ENCODE peak calls at places on chromosome 20, in seven cellular contexts. One of them, this sample, is unnamed. For H3K4me1, the result is how much of the 10 kb centered on the place peaks cover.

GRCh38 chr20:24493661-24494459 is 24.4 kb downstream of the SYNDIG1 start:
- DNase-seq in aorta: peak
- DNase-seq in psoas muscle: no peak
- DNase-seq in CD8-positive, alpha-beta T cell: no peak
- DNase-seq in body of pancreas: no peak
- DNase-seq in endothelial cell of umbilical vein: no peak
- DNase-seq in spleen: peak
- DNase-seq in this sample: no peak

GRCh38 chr20:25247666-25248500 is at the start of gene PYGB:
- DNase-seq in body of pancreas: peak
- DNase-seq in psoas muscle: peak
- DNase-seq in CD8-positive, alpha-beta T cell: peak
- DNase-seq in spleen: peak
- DNase-seq in aorta: peak
- DNase-seq in endothelial cell of umbilical vein: peak
- DNase-seq in this sample: peak

GRCh38 chr20:45173531-45173930 is 1.2 kb upstream of the PI3 start:
- DNase-seq in body of pancreas: no peak
- DNase-seq in aorta: no peak
- DNase-seq in endothelial cell of umbilical vein: no peak
- DNase-seq in CD8-positive, alpha-beta T cell: no peak
- DNase-seq in spleen: no peak
- DNase-seq in psoas muscle: no peak
- DNase-seq in this sample: no peak

GRCh38 chr20:25294459-25295385 is 46.8 kb downstream of the PYGB start:
- DNase-seq in endothelial cell of umbilical vein: peak
- DNase-seq in psoas muscle: peak
- DNase-seq in CD8-positive, alpha-beta T cell: peak
- DNase-seq in body of pancreas: no peak
- DNase-seq in aorta: no peak
- DNase-seq in spleen: peak
- DNase-seq in this sample: peak

GRCh38 chr20:46243707-46244628 is 64.3 kb downstream of the CDH22 start:
- DNase-seq in aorta: no peak
- DNase-seq in CD8-positive, alpha-beta T cell: no peak
- DNase-seq in spleen: no peak
- DNase-seq in body of pancreas: no peak
- DNase-seq in endothelial cell of umbilical vein: no peak
- DNase-seq in psoas muscle: no peak
- DNase-seq in this sample: no peak

GRCh38 chr20:48382304-48382703 is 445.5 kb downstream of the PREX1 start:
- DNase-seq in aorta: no peak
- DNase-seq in CD8-positive, alpha-beta T cell: no peak
- DNase-seq in body of pancreas: no peak
- DNase-seq in spleen: no peak
- DNase-seq in endothelial cell of umbilical vein: no peak
- DNase-seq in psoas muscle: no peak
- DNase-seq in this sample: no peak

GRCh38 chr20:37921341-37921929 is 18.5 kb downstream of the VSTM2L start:
- DNase-seq in CD8-positive, alpha-beta T cell: no peak
- DNase-seq in endothelial cell of umbilical vein: no peak
- DNase-seq in body of pancreas: no peak
- DNase-seq in aorta: no peak
- DNase-seq in psoas muscle: no peak
- DNase-seq in spleen: no peak
- DNase-seq in this sample: no peak

GRCh38 chr20:33242319-33243100 is 6.7 kb downstream of the BPIFA1 start:
- DNase-seq in spleen: no peak
- DNase-seq in body of pancreas: no peak
- DNase-seq in CD8-positive, alpha-beta T cell: no peak
- DNase-seq in psoas muscle: no peak
- DNase-seq in endothelial cell of umbilical vein: no peak
- DNase-seq in aorta: no peak
- DNase-seq in this sample: no peak

GRCh38 chr20:16412896-16413295 is 160.4 kb downstream of the KIF16B start:
- DNase-seq in psoas muscle: no peak
- DNase-seq in endothelial cell of umbilical vein: no peak
- DNase-seq in body of pancreas: no peak
- DNase-seq in spleen: no peak
- DNase-seq in aorta: no peak
- DNase-seq in CD8-positive, alpha-beta T cell: no peak
- DNase-seq in this sample: no peak

GRCh38 chr20:57047281-57048026 is 219.0 kb downstream of the BMP7 start:
- DNase-seq in aorta: no peak
- DNase-seq in body of pancreas: no peak
- DNase-seq in spleen: no peak
- DNase-seq in endothelial cell of umbilical vein: no peak
- DNase-seq in CD8-positive, alpha-beta T cell: no peak
- DNase-seq in psoas muscle: no peak
- DNase-seq in this sample: no peak

GRCh38 chr20:44070139-44070900 is 116.7 kb downstream of the JPH2 start:
- DNase-seq in endothelial cell of umbilical vein: no peak
- DNase-seq in aorta: no peak
- DNase-seq in CD8-positive, alpha-beta T cell: peak
- DNase-seq in spleen: no peak
- DNase-seq in body of pancreas: no peak
- DNase-seq in psoas muscle: no peak
- DNase-seq in this sample: peak
- H3K27ac ChIP-seq in endothelial cell of umbilical vein: no peak
- H3K27ac ChIP-seq in aorta: no peak
- H3K27ac ChIP-seq in CD8-positive, alpha-beta T cell: peak
- H3K27ac ChIP-seq in spleen: peak
- H3K27ac ChIP-seq in body of pancreas: no peak
- H3K27ac ChIP-seq in psoas muscle: no peak
- H3K27ac ChIP-seq in this sample: peak

GRCh38 chr20:64062596-64063388 is at the start of gene TCEA2:
- DNase-seq in body of pancreas: peak
- DNase-seq in CD8-positive, alpha-beta T cell: peak
- DNase-seq in endothelial cell of umbilical vein: peak
- DNase-seq in psoas muscle: peak
- DNase-seq in spleen: peak
- DNase-seq in aorta: peak
- DNase-seq in this sample: peak

GRCh38 chr20:64065062-64065972 is 2.3 kb downstream of the TCEA2 start:
- DNase-seq in aorta: no peak
- DNase-seq in CD8-positive, alpha-beta T cell: no peak
- DNase-seq in spleen: no peak
- DNase-seq in body of pancreas: no peak
- DNase-seq in psoas muscle: no peak
- DNase-seq in endothelial cell of umbilical vein: no peak
- DNase-seq in this sample: no peak

GRCh38 chr20:64063389-64064144 is 569 bp downstream of the TCEA2 start:
- DNase-seq in psoas muscle: peak
- DNase-seq in spleen: no peak
- DNase-seq in body of pancreas: no peak
- DNase-seq in aorta: no peak
- DNase-seq in endothelial cell of umbilical vein: no peak
- DNase-seq in CD8-positive, alpha-beta T cell: no peak
- DNase-seq in this sample: no peak

GRCh38 chr20:64064145-64064698 is 1.2 kb downstream of the TCEA2 start:
- DNase-seq in CD8-positive, alpha-beta T cell: no peak
- DNase-seq in psoas muscle: no peak
- DNase-seq in aorta: peak
- DNase-seq in body of pancreas: peak
- DNase-seq in endothelial cell of umbilical vein: no peak
- DNase-seq in spleen: no peak
- DNase-seq in this sample: no peak

DNA sequence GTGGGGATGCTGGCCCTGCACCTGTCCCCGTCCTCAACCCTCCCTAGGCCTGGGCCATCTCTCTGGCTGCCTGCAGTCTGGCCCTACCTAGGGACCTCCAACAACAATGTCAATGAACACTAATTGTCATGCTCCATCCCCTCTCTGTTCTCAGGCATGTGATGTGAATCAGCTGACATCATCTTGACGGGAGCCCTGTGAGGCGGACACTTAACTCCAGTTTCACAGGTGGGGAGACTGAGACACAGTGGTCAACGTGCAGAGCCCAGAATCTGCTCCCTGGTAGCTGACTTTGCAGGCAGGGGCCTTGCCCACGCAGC is 762 bp upstream of the TCEA2 start:
- DNase-seq in spleen: no peak
- DNase-seq in aorta: no peak
- DNase-seq in endothelial cell of umbilical vein: no peak
- DNase-seq in CD8-positive, alpha-beta T cell: no peak
- DNase-seq in psoas muscle: no peak
- DNase-seq in body of pancreas: no peak
- DNase-seq in this sample: no peak
- H3K4me3 ChIP-seq in spleen: peak
- H3K4me3 ChIP-seq in aorta: no peak
- H3K4me3 ChIP-seq in endothelial cell of umbilical vein: peak
- H3K4me3 ChIP-seq in CD8-positive, alpha-beta T cell: peak
- H3K4me3 ChIP-seq in psoas muscle: peak
- H3K4me3 ChIP-seq in body of pancreas: peak
- H3K4me3 ChIP-seq in this sample: peak

DNA sequence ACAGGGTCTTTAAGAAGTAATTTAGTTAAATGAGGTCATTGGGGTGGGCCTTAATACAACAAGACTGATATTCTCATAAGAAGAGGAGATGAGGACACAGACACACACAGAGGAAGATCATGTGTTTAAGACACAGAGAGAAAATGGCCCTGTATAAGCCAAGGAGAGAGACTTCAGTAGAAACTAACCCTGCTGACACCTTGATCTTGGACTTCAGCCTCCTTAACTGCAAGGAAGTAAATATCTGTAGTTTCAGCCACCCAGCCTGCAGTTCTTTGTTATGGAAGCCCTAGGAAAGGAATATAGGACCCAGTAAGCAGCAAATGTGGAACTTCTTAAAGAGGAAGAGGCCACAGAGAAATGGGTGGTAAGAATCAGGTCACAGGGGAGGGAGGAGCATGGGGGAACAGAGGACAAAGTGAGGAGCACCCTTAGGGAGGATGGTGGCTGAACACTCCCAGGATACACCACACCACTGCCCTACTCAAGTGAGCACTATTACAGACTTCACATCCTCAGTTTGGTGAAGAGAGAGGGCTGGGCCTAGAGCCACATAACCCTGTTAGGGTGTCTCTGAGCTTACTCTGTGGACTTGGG is 757 bp downstream of the SIRPB1 start:
- DNase-seq in endothelial cell of umbilical vein: no peak
- DNase-seq in aorta: no peak
- DNase-seq in body of pancreas: no peak
- DNase-seq in psoas muscle: no peak
- DNase-seq in CD8-positive, alpha-beta T cell: no peak
- DNase-seq in spleen: no peak
- DNase-seq in this sample: no peak
- H3K4me1 ChIP-seq in endothelial cell of umbilical vein: under half
- H3K4me1 ChIP-seq in aorta: under half
- H3K4me1 ChIP-seq in body of pancreas: under half
- H3K4me1 ChIP-seq in psoas muscle: under half
- H3K4me1 ChIP-seq in CD8-positive, alpha-beta T cell: under half
- H3K4me1 ChIP-seq in spleen: under half
- H3K4me1 ChIP-seq in this sample: under half

GRCh38 chr20:51136326-51136725 is 113.4 kb upstream of the KCNG1 start:
- DNase-seq in spleen: no peak
- DNase-seq in psoas muscle: no peak
- DNase-seq in endothelial cell of umbilical vein: peak
- DNase-seq in CD8-positive, alpha-beta T cell: no peak
- DNase-seq in body of pancreas: no peak
- DNase-seq in aorta: no peak
- DNase-seq in this sample: no peak
- H3K27ac ChIP-seq in spleen: no peak
- H3K27ac ChIP-seq in psoas muscle: no peak
- H3K27ac ChIP-seq in endothelial cell of umbilical vein: no peak
- H3K27ac ChIP-seq in CD8-positive, alpha-beta T cell: no peak
- H3K27ac ChIP-seq in body of pancreas: no peak
- H3K27ac ChIP-seq in aorta: no peak
- H3K27ac ChIP-seq in this sample: no peak

GRCh38 chr20:3753098-3753497 is 14.5 kb downstream of the ADISSP start:
- DNase-seq in aorta: no peak
- DNase-seq in psoas muscle: no peak
- DNase-seq in CD8-positive, alpha-beta T cell: peak
- DNase-seq in body of pancreas: peak
- DNase-seq in spleen: no peak
- DNase-seq in endothelial cell of umbilical vein: peak
- DNase-seq in this sample: peak

GRCh38 chr20:3751284-3751663 is 16.3 kb downstream of the ADISSP start:
- DNase-seq in psoas muscle: no peak
- DNase-seq in aorta: no peak
- DNase-seq in CD8-positive, alpha-beta T cell: no peak
- DNase-seq in body of pancreas: no peak
- DNase-seq in endothelial cell of umbilical vein: no peak
- DNase-seq in spleen: no peak
- DNase-seq in this sample: no peak

GRCh38 chr20:3751664-3752385 is 15.7 kb downstream of the ADISSP start:
- DNase-seq in aorta: peak
- DNase-seq in CD8-positive, alpha-beta T cell: no peak
- DNase-seq in endothelial cell of umbilical vein: no peak
- DNase-seq in body of pancreas: peak
- DNase-seq in psoas muscle: peak
- DNase-seq in spleen: no peak
- DNase-seq in this sample: no peak

GRCh38 chr20:3753501-3754257 is 13.9 kb downstream of the ADISSP start:
- DNase-seq in body of pancreas: no peak
- DNase-seq in endothelial cell of umbilical vein: no peak
- DNase-seq in psoas muscle: no peak
- DNase-seq in aorta: no peak
- DNase-seq in CD8-positive, alpha-beta T cell: no peak
- DNase-seq in spleen: no peak
- DNase-seq in this sample: no peak

DNA sequence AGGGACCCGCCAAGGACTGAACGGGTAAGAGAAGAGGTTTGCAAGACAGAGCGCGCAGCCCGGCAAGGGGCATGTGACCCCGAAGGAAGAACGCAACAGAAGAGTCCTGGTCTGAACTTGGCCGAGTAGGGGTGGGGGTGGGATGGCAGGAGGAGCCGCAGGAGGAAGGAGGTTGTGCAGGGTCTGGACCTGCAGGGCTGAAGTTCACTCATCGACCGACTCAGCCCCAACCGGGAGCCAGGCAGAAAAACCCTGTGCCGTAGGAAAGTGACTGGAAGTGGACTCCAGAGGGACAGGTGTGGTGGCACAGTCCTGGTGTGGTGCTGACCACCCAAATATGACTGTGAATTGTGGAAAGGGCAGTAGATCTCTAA is 15.2 kb downstream of the ADISSP start:
- DNase-seq in aorta: no peak
- DNase-seq in CD8-positive, alpha-beta T cell: no peak
- DNase-seq in body of pancreas: no peak
- DNase-seq in psoas muscle: no peak
- DNase-seq in endothelial cell of umbilical vein: no peak
- DNase-seq in spleen: no peak
- DNase-seq in this sample: no peak
- H3K4me3 ChIP-seq in aorta: no peak
- H3K4me3 ChIP-seq in CD8-positive, alpha-beta T cell: peak
- H3K4me3 ChIP-seq in body of pancreas: no peak
- H3K4me3 ChIP-seq in psoas muscle: peak
- H3K4me3 ChIP-seq in endothelial cell of umbilical vein: no peak
- H3K4me3 ChIP-seq in spleen: no peak
- H3K4me3 ChIP-seq in this sample: peak

GRCh38 chr20:23079926-23080325 is 6.2 kb downstream of the CD93 start:
- DNase-seq in body of pancreas: no peak
- DNase-seq in CD8-positive, alpha-beta T cell: no peak
- DNase-seq in psoas muscle: no peak
- DNase-seq in spleen: no peak
- DNase-seq in endothelial cell of umbilical vein: peak
- DNase-seq in aorta: no peak
- DNase-seq in this sample: no peak
- H3K4me1 ChIP-seq in body of pancreas: under half
- H3K4me1 ChIP-seq in CD8-positive, alpha-beta T cell: under half
- H3K4me1 ChIP-seq in psoas muscle: under half
- H3K4me1 ChIP-seq in spleen: under half
- H3K4me1 ChIP-seq in endothelial cell of umbilical vein: under half
- H3K4me1 ChIP-seq in aorta: under half
- H3K4me1 ChIP-seq in this sample: under half